ENCODE peak calls at places on chromosome 18, in ten cellular contexts. I, D, F, B, L, C, Y, U, E and K are unnamed samples.

GRCh38 chr18:37429768-37430167 is 135.8 kb downstream of the CELF4 start:
- DNase-seq in I (no peak), D (no peak), F (no peak), B (no peak), L (no peak), C (no peak), Y (no peak), U (no peak), E (no peak), K (no peak)

GRCh38 chr18:35497006-35497333 is 790 bp downstream of the INO80C start:
- DNase-seq in I (no peak), D (peak; percentile 46), F (no peak), B (no peak), L (no peak), C (no peak), Y (peak; percentile 9), U (peak; percentile 17), E (no peak), K (no peak)

GRCh38 chr18:53457068-53457467 is 767.4 kb downstream of the MBD2 start:
- DNase-seq in I (no peak), D (no peak), F (no peak), B (no peak), L (no peak), C (no peak), Y (no peak), U (no peak), E (no peak), K (no peak)

GRCh38 chr18:41323044-41323443 is 632.0 kb upstream of the PIK3C3 start:
- DNase-seq in I (no peak), D (no peak), F (no peak), B (no peak), L (no peak), C (no peak), Y (no peak), U (no peak), E (no peak), K (no peak)

GRCh38 chr18:13688191-13689136 is 37.9 kb downstream of the FAM210A start:
- DNase-seq in I (no peak), D (no peak), F (no peak), B (peak; percentile 2), L (no peak), C (no peak), Y (no peak), U (no peak), E (no peak), K (no peak)

GRCh38 chr18:68992719-68993482 is 195.0 kb downstream of the CCDC102B start:
- DNase-seq in I (no peak), D (no peak), F (no peak), B (no peak), L (no peak), C (no peak), Y (no peak), U (no peak), E (no peak), K (no peak)

GRCh38 chr18:78978336-78979057 is 1.1 kb upstream of the SALL3 start:
- DNase-seq in I (no peak), D (no peak), F (no peak), B (no peak), L (no peak), C (no peak), Y (peak; percentile 87), U (no peak), E (no peak), K (no peak)

GRCh38 chr18:55275042-55275897 is 312.7 kb downstream of the TCF4 start:
- DNase-seq in I (no peak), D (no peak), F (no peak), B (peak; percentile 53), L (no peak), C (no peak), Y (no peak), U (no peak), E (no peak), K (peak; percentile 13)

GRCh38 chr18:44895176-44895798 is 214.6 kb downstream of the SETBP1 start:
- DNase-seq in I (no peak), D (peak; percentile 82), F (no peak), B (peak; percentile 11), L (no peak), C (peak; percentile 5), Y (no peak), U (no peak), E (no peak), K (no peak)

GRCh38 chr18:70490008-70490933 is 201.4 kb downstream of the SOCS6 start:
- DNase-seq in I (peak; percentile 8), D (peak; percentile 54), F (peak; percentile 59), B (peak; percentile 26), L (no peak), C (peak; percentile 47), Y (peak; percentile 41), U (peak; percentile 75), E (no peak), K (no peak)

GRCh38 chr18:34933880-34934689 is 107.1 kb upstream of the MAPRE2 start:
- DNase-seq in I (no peak), D (no peak), F (no peak), B (no peak), L (no peak), C (no peak), Y (no peak), U (no peak), E (no peak), K (no peak)

GRCh38 chr18:59742325-59743111 is 45.3 kb upstream of the CCBE1 start:
- DNase-seq in I (no peak), D (no peak), F (no peak), B (no peak), L (peak; percentile 73), C (no peak), Y (no peak), U (peak; percentile 97), E (no peak), K (no peak)

GRCh38 chr18:28112056-28112470 is 64.9 kb downstream of the CDH2 start:
- DNase-seq in I (no peak), D (no peak), F (no peak), B (no peak), L (no peak), C (no peak), Y (no peak), U (peak; percentile 53), E (no peak), K (no peak)

GRCh38 chr18:28108254-28108653 is 68.7 kb downstream of the CDH2 start:
- DNase-seq in I (no peak), D (no peak), F (no peak), B (no peak), L (no peak), C (no peak), Y (no peak), U (no peak), E (no peak), K (no peak)

GRCh38 chr18:28110924-28111323 is 66.0 kb downstream of the CDH2 start:
- DNase-seq in I (no peak), D (no peak), F (no peak), B (no peak), L (no peak), C (no peak), Y (no peak), U (no peak), E (no peak), K (no peak)

GRCh38 chr18:28109781-28110460 is 67.0 kb downstream of the CDH2 start:
- DNase-seq in I (no peak), D (no peak), F (no peak), B (no peak), L (no peak), C (no peak), Y (no peak), U (no peak), E (no peak), K (no peak)

GRCh38 chr18:28108801-28109200 is 68.1 kb downstream of the CDH2 start:
- DNase-seq in I (no peak), D (no peak), F (no peak), B (no peak), L (no peak), C (no peak), Y (no peak), U (no peak), E (no peak), K (no peak)
- H3K36me3 ChIP-seq in I (no peaks in the 10 kb centered on the region), D (no peaks in the 10 kb centered on the region), F (no peaks in the 10 kb centered on the region), B (no peaks in the 10 kb centered on the region), L (no peaks in the 10 kb centered on the region), C (peaks cover 34% of the 10 kb centered on the region), Y (no peaks in the 10 kb centered on the region), U (no peaks in the 10 kb centered on the region), E (no peaks in the 10 kb centered on the region), K (no peaks in the 10 kb centered on the region)

DNA sequence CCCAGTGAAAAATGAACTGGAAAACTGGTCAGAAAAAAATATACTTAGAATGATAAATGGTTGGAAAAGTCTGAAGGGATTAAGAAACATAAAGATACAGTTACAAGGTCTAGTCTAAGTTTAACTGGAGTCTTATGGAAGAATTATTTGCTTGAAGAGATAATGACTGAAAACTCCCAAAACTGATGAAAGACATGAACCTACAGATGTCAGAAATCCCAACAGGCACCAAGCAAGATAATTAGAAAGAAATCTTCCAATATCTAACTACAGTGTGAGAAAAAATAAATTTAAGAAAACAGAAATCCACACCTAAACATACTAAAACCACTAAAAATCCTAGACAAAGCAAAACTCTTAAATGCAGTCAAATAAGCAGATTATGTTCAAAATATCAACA is 19.4 kb downstream of the SS18 start:
- DNase-seq in I (no peak), D (no peak), F (no peak), B (no peak), L (no peak), C (no peak), Y (no peak), U (no peak), E (no peak), K (no peak)
- H3K36me3 ChIP-seq in I (peaks cover 52% of the 10 kb centered on the region), D (peaks cover 8% of the 10 kb centered on the region), F (peaks cover 11% of the 10 kb centered on the region), B (peaks cover 74% of the 10 kb centered on the region), L (peaks cover 56% of the 10 kb centered on the region), C (peaks cover 98% of the 10 kb centered on the region), Y (peaks cover 7% of the 10 kb centered on the region), U (peaks cover 20% of the 10 kb centered on the region), E (peaks cover 11% of the 10 kb centered on the region), K (peaks cover 24% of the 10 kb centered on the region)

DNA sequence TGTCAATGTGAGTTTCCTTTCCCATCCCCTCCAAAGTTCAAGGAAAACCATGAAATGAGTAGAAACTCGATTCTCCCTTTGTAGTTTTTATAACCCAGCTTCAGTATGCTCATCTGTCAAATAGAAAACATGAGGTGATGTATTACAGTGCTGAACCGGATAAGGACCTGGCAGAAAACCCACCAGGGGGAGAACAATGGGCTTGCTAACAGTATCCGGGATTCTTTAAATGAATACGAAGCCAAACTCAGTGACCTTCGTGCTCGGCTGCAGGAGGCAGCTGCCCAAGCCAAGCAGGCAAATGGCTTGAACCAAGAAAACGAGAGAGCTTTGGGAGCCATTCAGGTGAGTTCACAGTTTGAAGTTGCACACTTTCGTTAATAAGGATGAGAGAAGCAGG is 113.6 kb upstream of the TTC39C start:
- DNase-seq in I (no peak), D (no peak), F (no peak), B (no peak), L (no peak), C (no peak), Y (peak; percentile 39), U (no peak), E (no peak), K (no peak)
- H3K36me3 ChIP-seq in I (no peaks in the 10 kb centered on the region), D (no peaks in the 10 kb centered on the region), F (no peaks in the 10 kb centered on the region), B (peaks cover 10% of the 10 kb centered on the region), L (peaks cover 6% of the 10 kb centered on the region), C (no peaks in the 10 kb centered on the region), Y (no peaks in the 10 kb centered on the region), U (no peaks in the 10 kb centered on the region), E (no peaks in the 10 kb centered on the region), K (no peaks in the 10 kb centered on the region)

DNA sequence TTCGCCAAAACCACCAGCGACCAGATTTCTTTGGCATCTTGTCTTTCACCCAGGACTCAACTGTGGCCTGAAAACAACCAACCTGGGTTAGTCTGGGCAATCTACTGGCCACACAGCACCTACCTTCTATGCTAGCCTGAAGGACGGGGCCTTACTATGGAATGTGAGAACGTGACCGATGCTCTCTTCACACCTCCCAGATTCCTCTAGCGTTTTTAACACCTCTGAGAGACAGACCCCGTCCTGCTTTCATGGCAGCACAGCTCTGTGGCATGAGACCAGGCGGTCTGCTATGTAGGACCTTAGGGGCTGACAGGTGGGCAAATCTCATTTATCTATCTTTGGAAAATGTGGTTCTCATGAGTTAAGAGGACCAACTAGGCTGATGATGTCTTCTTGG is 80.9 kb downstream of the EMILIN2 start:
- DNase-seq in I (no peak), D (no peak), F (no peak), B (no peak), L (no peak), C (no peak), Y (no peak), U (no peak), E (no peak), K (no peak)
- H3K36me3 ChIP-seq in I (peaks cover 88% of the 10 kb centered on the region), D (peaks cover 29% of the 10 kb centered on the region), F (peaks cover 83% of the 10 kb centered on the region), B (peaks cover 45% of the 10 kb centered on the region), L (peaks cover 97% of the 10 kb centered on the region), C (peaks cover 39% of the 10 kb centered on the region), Y (peaks cover 5% of the 10 kb centered on the region), U (peaks cover 47% of the 10 kb centered on the region), E (peaks cover 8% of the 10 kb centered on the region), K (peaks cover 55% of the 10 kb centered on the region)